ENCODE peak calls at places on chromosome 17, in five cellular contexts. One of them, this sample, is unnamed.

GRCh38 chr17:8916470-8916869 is 49.0 kb upstream of the PIK3R6 start:
- DNase-seq in MM.1S: no peak
- DNase-seq in amniotic stem cell: no peak
- DNase-seq in activated effector memory CD4-positive, alpha-beta T cell treated with Interleukin-2 at 50 U/mL for 16 hours: no peak
- DNase-seq in AG04450: no peak
- DNase-seq in this sample: no peak

GRCh38 chr17:59827721-59828477 is 64.8 kb downstream of the TUBD1 start:
- DNase-seq in MM.1S: no peak
- DNase-seq in amniotic stem cell: no peak
- DNase-seq in activated effector memory CD4-positive, alpha-beta T cell treated with Interleukin-2 at 50 U/mL for 16 hours: no peak
- DNase-seq in AG04450: no peak
- DNase-seq in this sample: no peak

GRCh38 chr17:7029659-7030058 is 6.2 kb upstream of the SLC16A13 start:
- DNase-seq in MM.1S: peak; percentile 55
- DNase-seq in amniotic stem cell: no peak
- DNase-seq in activated effector memory CD4-positive, alpha-beta T cell treated with Interleukin-2 at 50 U/mL for 16 hours: no peak
- DNase-seq in AG04450: no peak
- DNase-seq in this sample: peak; percentile 31

GRCh38 chr17:81393684-81394376 is 1.4 kb upstream of the BAHCC1 start:
- DNase-seq in MM.1S: peak; percentile 99
- DNase-seq in amniotic stem cell: peak; percentile 99
- DNase-seq in activated effector memory CD4-positive, alpha-beta T cell treated with Interleukin-2 at 50 U/mL for 16 hours: no peak
- DNase-seq in AG04450: peak; percentile 99
- DNase-seq in this sample: peak; percentile 56

GRCh38 chr17:68455756-68456528 is 1.4 kb downstream of the WIPI1 start:
- DNase-seq in MM.1S: no peak
- DNase-seq in amniotic stem cell: peak; percentile 31
- DNase-seq in activated effector memory CD4-positive, alpha-beta T cell treated with Interleukin-2 at 50 U/mL for 16 hours: no peak
- DNase-seq in AG04450: no peak
- DNase-seq in this sample: no peak

GRCh38 chr17:76733618-76733957 is 3.5 kb downstream of the SRSF2 start:
- DNase-seq in MM.1S: no peak
- DNase-seq in amniotic stem cell: no peak
- DNase-seq in activated effector memory CD4-positive, alpha-beta T cell treated with Interleukin-2 at 50 U/mL for 16 hours: no peak
- DNase-seq in AG04450: no peak
- DNase-seq in this sample: no peak

GRCh38 chr17:49290690-49291326 is 60.2 kb upstream of the PHOSPHO1 start:
- DNase-seq in MM.1S: no peak
- DNase-seq in amniotic stem cell: peak; percentile 21
- DNase-seq in activated effector memory CD4-positive, alpha-beta T cell treated with Interleukin-2 at 50 U/mL for 16 hours: no peak
- DNase-seq in AG04450: no peak
- DNase-seq in this sample: no peak

GRCh38 chr17:83125515-83126274 is 46.3 kb downstream of the METRNL start:
- DNase-seq in MM.1S: no peak
- DNase-seq in amniotic stem cell: no peak
- DNase-seq in activated effector memory CD4-positive, alpha-beta T cell treated with Interleukin-2 at 50 U/mL for 16 hours: no peak
- DNase-seq in AG04450: no peak
- DNase-seq in this sample: no peak

GRCh38 chr17:31089461-31089860 is 5.3 kb upstream of the NF1 start:
- DNase-seq in MM.1S: no peak
- DNase-seq in amniotic stem cell: no peak
- DNase-seq in activated effector memory CD4-positive, alpha-beta T cell treated with Interleukin-2 at 50 U/mL for 16 hours: no peak
- DNase-seq in AG04450: no peak
- DNase-seq in this sample: no peak

GRCh38 chr17:30352247-30352814 is 18.5 kb upstream of the TMIGD1 start:
- DNase-seq in MM.1S: no peak
- DNase-seq in amniotic stem cell: no peak
- DNase-seq in activated effector memory CD4-positive, alpha-beta T cell treated with Interleukin-2 at 50 U/mL for 16 hours: no peak
- DNase-seq in AG04450: no peak
- DNase-seq in this sample: no peak

GRCh38 chr17:44345497-44346026 is 460 bp downstream of the GRN start:
- DNase-seq in MM.1S: peak; percentile 50
- DNase-seq in amniotic stem cell: no peak
- DNase-seq in activated effector memory CD4-positive, alpha-beta T cell treated with Interleukin-2 at 50 U/mL for 16 hours: peak; percentile 25
- DNase-seq in AG04450: no peak
- DNase-seq in this sample: no peak

GRCh38 chr17:9456265-9456664 is 119.4 kb downstream of the STX8 start:
- DNase-seq in MM.1S: peak; percentile 61
- DNase-seq in amniotic stem cell: no peak
- DNase-seq in activated effector memory CD4-positive, alpha-beta T cell treated with Interleukin-2 at 50 U/mL for 16 hours: no peak
- DNase-seq in AG04450: no peak
- DNase-seq in this sample: no peak

GRCh38 chr17:82246365-82247174 is 17.7 kb downstream of the SLC16A3 start:
- DNase-seq in MM.1S: no peak
- DNase-seq in amniotic stem cell: no peak
- DNase-seq in activated effector memory CD4-positive, alpha-beta T cell treated with Interleukin-2 at 50 U/mL for 16 hours: no peak
- DNase-seq in AG04450: no peak
- DNase-seq in this sample: no peak

GRCh38 chr17:50304781-50305404 is 30.6 kb downstream of the TMEM92 start:
- DNase-seq in MM.1S: no peak
- DNase-seq in amniotic stem cell: no peak
- DNase-seq in activated effector memory CD4-positive, alpha-beta T cell treated with Interleukin-2 at 50 U/mL for 16 hours: no peak
- DNase-seq in AG04450: no peak
- DNase-seq in this sample: no peak

GRCh38 chr17:63646492-63646815 is 24.2 kb downstream of the MAP3K3 start:
- DNase-seq in MM.1S: peak; percentile 26
- DNase-seq in amniotic stem cell: no peak
- DNase-seq in activated effector memory CD4-positive, alpha-beta T cell treated with Interleukin-2 at 50 U/mL for 16 hours: no peak
- DNase-seq in AG04450: no peak
- DNase-seq in this sample: no peak

GRCh38 chr17:1462164-1463112 is 6.4 kb upstream of the CRK start:
- DNase-seq in MM.1S: no peak
- DNase-seq in amniotic stem cell: no peak
- DNase-seq in activated effector memory CD4-positive, alpha-beta T cell treated with Interleukin-2 at 50 U/mL for 16 hours: no peak
- DNase-seq in AG04450: no peak
- DNase-seq in this sample: no peak

GRCh38 chr17:39239640-39240314 is 14.0 kb upstream of the STAC2 start:
- DNase-seq in MM.1S: peak; percentile 84
- DNase-seq in amniotic stem cell: no peak
- DNase-seq in activated effector memory CD4-positive, alpha-beta T cell treated with Interleukin-2 at 50 U/mL for 16 hours: peak; percentile 63
- DNase-seq in AG04450: no peak
- DNase-seq in this sample: peak; percentile 49

GRCh38 chr17:67441052-67441738 is 64.1 kb downstream of the PITPNC1 start:
- DNase-seq in MM.1S: no peak
- DNase-seq in amniotic stem cell: no peak
- DNase-seq in activated effector memory CD4-positive, alpha-beta T cell treated with Interleukin-2 at 50 U/mL for 16 hours: peak; percentile 75
- DNase-seq in AG04450: peak; percentile 21
- DNase-seq in this sample: peak; percentile 65

GRCh38 chr17:44733753-44734152 is 25.0 kb upstream of the ADAM11 start:
- DNase-seq in MM.1S: no peak
- DNase-seq in amniotic stem cell: no peak
- DNase-seq in activated effector memory CD4-positive, alpha-beta T cell treated with Interleukin-2 at 50 U/mL for 16 hours: no peak
- DNase-seq in AG04450: no peak
- DNase-seq in this sample: no peak

GRCh38 chr17:7263071-7263800 is 958 bp upstream of the CLDN7 start:
- DNase-seq in MM.1S: no peak
- DNase-seq in amniotic stem cell: no peak
- DNase-seq in activated effector memory CD4-positive, alpha-beta T cell treated with Interleukin-2 at 50 U/mL for 16 hours: no peak
- DNase-seq in AG04450: no peak
- DNase-seq in this sample: no peak

GRCh38 chr17:17468217-17469010 is 8.4 kb upstream of the MED9 start:
- DNase-seq in MM.1S: no peak
- DNase-seq in amniotic stem cell: no peak
- DNase-seq in activated effector memory CD4-positive, alpha-beta T cell treated with Interleukin-2 at 50 U/mL for 16 hours: no peak
- DNase-seq in AG04450: no peak
- DNase-seq in this sample: no peak

GRCh38 chr17:66533572-66533971 is 231.2 kb downstream of the PRKCA start:
- DNase-seq in MM.1S: no peak
- DNase-seq in amniotic stem cell: no peak
- DNase-seq in activated effector memory CD4-positive, alpha-beta T cell treated with Interleukin-2 at 50 U/mL for 16 hours: no peak
- DNase-seq in AG04450: peak; percentile 43
- DNase-seq in this sample: no peak

GRCh38 chr17:56174421-56174820 is 21.1 kb downstream of the ANKFN1 start:
- DNase-seq in MM.1S: no peak
- DNase-seq in amniotic stem cell: no peak
- DNase-seq in activated effector memory CD4-positive, alpha-beta T cell treated with Interleukin-2 at 50 U/mL for 16 hours: no peak
- DNase-seq in AG04450: no peak
- DNase-seq in this sample: no peak